ENCODE peak calls at places on chromosomes 7 and 10, in seven cellular contexts. C is gastrocnemius medialis, W is right lobe of liver, D is brain microvascular endothelial cell, X is left ventricle myocardium inferior, R is SK-N-SH, G is cardiac fibroblast. F is an unnamed sample.

GRCh38 chr7:19491821-19492452 is 216.9 kb downstream of the POLR1F start:
- DNase-seq in X (no peak), D (peak), W (no peak), R (peak), C (no peak), G (peak), F (no peak)

GRCh38 chr7:105149827-105150226 is 135.8 kb downstream of the KMT2E start:
- DNase-seq in D (no peak), X (no peak), G (peak), C (no peak), R (no peak), W (no peak), F (no peak)

GRCh38 chr7:22187691-22188348 is 169.1 kb downstream of the RAPGEF5 start:
- DNase-seq in R (no peak), C (no peak), G (no peak), D (no peak), X (no peak), W (no peak), F (no peak)

GRCh38 chr7:130365511-130366441 is 14.5 kb upstream of the CPA1 start:
- DNase-seq in R (peak), X (no peak), C (peak), W (peak), D (no peak), G (peak), F (peak)

GRCh38 chr7:73774923-73775322 is 4.9 kb upstream of the CLDN3 start:
- DNase-seq in G (peak), R (no peak), C (no peak), X (no peak), W (no peak), D (no peak), F (no peak)

GRCh38 chr7:82050134-82050533 is 280.3 kb upstream of the HGF start:
- DNase-seq in C (no peak), R (no peak), D (peak), W (no peak), G (peak), X (no peak), F (no peak)

GRCh38 chr7:124074007-124074406 is 41.1 kb upstream of the TMEM229A start:
- DNase-seq in X (no peak), W (no peak), G (peak), C (no peak), D (no peak), R (peak), F (no peak)

GRCh38 chr7:24979863-24980694 is at the start of gene OSBPL3:
- DNase-seq in G (peak), W (peak), D (peak), C (peak), X (peak), R (peak), F (peak)

GRCh38 chr7:40827217-40828085 is 692.6 kb downstream of the SUGCT start:
- DNase-seq in D (peak), R (no peak), C (no peak), G (peak), X (no peak), W (no peak), F (no peak)

GRCh38 chr10:133009218-133009954 is 67.0 kb upstream of the CFAP46 start:
- DNase-seq in G (peak), R (no peak), D (no peak), X (peak), C (peak), W (peak), F (no peak)

GRCh38 chr10:89032141-89032814 is 41.7 kb downstream of the FAS start:
- DNase-seq in D (peak), G (peak), X (peak), C (no peak), W (no peak), R (no peak), F (peak)

GRCh38 chr10:70576803-70577517 is 25.6 kb downstream of the PRF1 start:
- DNase-seq in W (no peak), G (peak), R (no peak), C (no peak), D (no peak), X (no peak), F (no peak)

GRCh38 chr7:131688738-131689661 is 132.6 kb upstream of the PODXL start:
- DNase-seq in D (peak), R (peak), C (peak), W (no peak), G (peak), X (peak), F (no peak)

GRCh38 chr10:7608001-7608400 is 58.8 kb downstream of the ITIH5 start:
- DNase-seq in X (no peak), W (no peak), R (no peak), D (no peak), G (no peak), C (no peak), F (no peak)

GRCh38 chr10:94878649-94879048 is 59.8 kb upstream of the CYP2C9 start:
- DNase-seq in W (no peak), G (no peak), R (no peak), D (no peak), X (no peak), C (no peak), F (no peak)

GRCh38 chr10:132309879-132310591 is 2.3 kb upstream of the STK32C start:
- DNase-seq in R (no peak), G (no peak), W (no peak), C (no peak), D (no peak), X (no peak), F (no peak)

GRCh38 chr7:28433604-28434254 is 21.4 kb downstream of the CREB5 start:
- DNase-seq in D (peak), G (peak), X (no peak), C (no peak), R (peak), W (no peak), F (no peak)

GRCh38 chr7:15555385-15555859 is 6.4 kb downstream of the AGMO start:
- DNase-seq in C (no peak), G (peak), R (peak), X (no peak), W (no peak), D (peak), F (no peak)

GRCh38 chr7:148587076-148587475 is 3.5 kb upstream of the C7orf33 start:
- DNase-seq in D (no peak), W (no peak), C (no peak), R (no peak), G (no peak), X (no peak), F (no peak)

GRCh38 chr10:10222288-10222945 is 795.3 kb upstream of the CELF2 start:
- DNase-seq in D (peak), C (no peak), G (peak), R (no peak), W (no peak), X (no peak), F (no peak)

GRCh38 chr7:98354511-98355249 is 46.2 kb downstream of the BAIAP2L1 start:
- DNase-seq in D (peak), C (no peak), G (peak), R (no peak), X (no peak), W (no peak), F (no peak)

GRCh38 chr10:127429601-127430312 is 119.4 kb upstream of the NPS start:
- DNase-seq in G (no peak), W (no peak), X (no peak), D (no peak), C (no peak), R (no peak), F (no peak)

GRCh38 chr7:158560386-158560785 is 27.2 kb downstream of the PTPRN2 start:
- DNase-seq in G (no peak), W (no peak), C (no peak), R (no peak), D (no peak), X (no peak), F (no peak)

GRCh38 chr7:90593205-90593604 is 2.9 kb upstream of the CDK14 start:
- DNase-seq in R (peak), X (no peak), D (peak), W (no peak), G (no peak), C (no peak), F (no peak)

GRCh38 chr10:132611026-132611910 is 73.7 kb downstream of the INPP5A start:
- DNase-seq in W (no peak), D (no peak), X (no peak), C (no peak), G (no peak), R (no peak), F (no peak)

GRCh38 chr7:98598846-98599615 is 18.1 kb upstream of the NPTX2 start:
- DNase-seq in X (no peak), W (no peak), C (no peak), R (no peak), G (no peak), D (no peak), F (no peak)

GRCh38 chr10:72729528-72729927 is 37.6 kb downstream of the MCU start:
- DNase-seq in C (no peak), D (no peak), R (no peak), W (no peak), G (no peak), X (no peak), F (peak)

GRCh38 chr7:159120540-159120919 is 24.1 kb downstream of the VIPR2 start:
- DNase-seq in X (no peak), G (no peak), W (no peak), C (no peak), D (no peak), R (no peak), F (no peak)

GRCh38 chr10:58414270-58415041 is 29.2 kb downstream of the TFAM start:
- DNase-seq in G (peak), R (peak), W (no peak), D (peak), C (no peak), X (no peak), F (no peak)

GRCh38 chr7:1536105-1536767 is 5.7 kb downstream of the MAFK start:
- DNase-seq in R (no peak), X (no peak), D (no peak), C (no peak), G (no peak), W (no peak), F (no peak)

GRCh38 chr7:106893591-106893990 is 28.5 kb downstream of the PIK3CG start:
- DNase-seq in R (no peak), G (no peak), D (no peak), C (no peak), X (no peak), W (no peak), F (no peak)

GRCh38 chr10:115355162-115355760 is 262.1 kb downstream of the ATRNL1 start:
- DNase-seq in W (no peak), G (peak), X (no peak), D (peak), R (peak), C (no peak), F (peak)

GRCh38 chr10:81026597-81026996 is 488.9 kb downstream of the SH2D4B start:
- DNase-seq in X (no peak), G (no peak), R (no peak), C (no peak), W (no peak), D (peak), F (no peak)

GRCh38 chr7:116148108-116148507 is 62.2 kb upstream of the TES start:
- DNase-seq in G (no peak), D (no peak), X (no peak), R (no peak), C (no peak), W (no peak), F (no peak)

GRCh38 chr7:377069-378040 is 87.4 kb downstream of the FOXL3 start:
- DNase-seq in X (peak), C (no peak), R (peak), W (peak), G (no peak), D (no peak), F (no peak)

GRCh38 chr7:378041-378420 is 88.1 kb downstream of the FOXL3 start:
- DNase-seq in W (peak), D (no peak), C (no peak), G (no peak), R (no peak), X (no peak), F (no peak)

GRCh38 chr7:379456-380225 is 89.7 kb downstream of the FOXL3 start:
- DNase-seq in C (no peak), G (no peak), W (peak), X (no peak), R (peak), D (no peak), F (no peak)

GRCh38 chr7:380226-380550 is 90.2 kb downstream of the FOXL3 start:
- DNase-seq in R (no peak), C (no peak), X (no peak), G (no peak), D (no peak), W (peak), F (no peak)

GRCh38 chr7:378551-379455 is 88.8 kb downstream of the FOXL3 start:
- DNase-seq in R (peak), C (no peak), D (no peak), X (no peak), G (no peak), W (peak), F (no peak)
- H3K4me3 ChIP-seq in R (no peak), C (peak), D (no peak), X (peak), G (no peak), W (no peak), F (no peak)

GRCh38 chr7:72286486-72286885 is 125.7 kb downstream of the CALN1 start:
- DNase-seq in G (no peak), R (no peak), C (no peak), W (no peak), D (no peak), X (no peak), F (no peak)

GRCh38 chr7:72292794-72293193 is 119.3 kb downstream of the CALN1 start:
- DNase-seq in C (no peak), W (no peak), X (no peak), R (no peak), G (no peak), D (no peak), F (no peak)

GRCh38 chr7:72292118-72292517 is 120.0 kb downstream of the CALN1 start:
- DNase-seq in C (no peak), X (no peak), W (no peak), D (no peak), R (no peak), G (no peak), F (no peak)
- TF ChIP-seq CTCF in C (no peak), X (no peak), W (no peak), D (no peak), R (no peak), G (no peak), F (no peak)

GRCh38 chr10:32446701-32447406 is 914 bp downstream of the CCDC7 start:
- DNase-seq in W (no peak), R (peak), C (no peak), G (peak), X (no peak), D (no peak), F (no peak)

GRCh38 chr10:32445740-32446615 is at the start of gene CCDC7:
- DNase-seq in X (peak), R (peak), D (peak), G (peak), W (peak), C (peak), F (peak)

GRCh38 chr10:32445036-32445435 is 904 bp upstream of the CCDC7 start:
- DNase-seq in D (no peak), X (no peak), C (no peak), G (no peak), R (peak), W (no peak), F (no peak)
- H3K4me3 ChIP-seq in D (no peak), X (peak), C (peak), G (peak), R (peak), W (peak), F (peak)

GRCh38 chr7:2661096-2661449 is 26.9 kb upstream of the AMZ1 start:
- DNase-seq in X (no peak), R (no peak), G (no peak), C (no peak), W (peak), D (no peak), F (no peak)
- TF ChIP-seq CTCF in X (no peak), R (no peak), G (no peak), C (no peak), W (no peak), D (no peak), F (no peak)

DNA sequence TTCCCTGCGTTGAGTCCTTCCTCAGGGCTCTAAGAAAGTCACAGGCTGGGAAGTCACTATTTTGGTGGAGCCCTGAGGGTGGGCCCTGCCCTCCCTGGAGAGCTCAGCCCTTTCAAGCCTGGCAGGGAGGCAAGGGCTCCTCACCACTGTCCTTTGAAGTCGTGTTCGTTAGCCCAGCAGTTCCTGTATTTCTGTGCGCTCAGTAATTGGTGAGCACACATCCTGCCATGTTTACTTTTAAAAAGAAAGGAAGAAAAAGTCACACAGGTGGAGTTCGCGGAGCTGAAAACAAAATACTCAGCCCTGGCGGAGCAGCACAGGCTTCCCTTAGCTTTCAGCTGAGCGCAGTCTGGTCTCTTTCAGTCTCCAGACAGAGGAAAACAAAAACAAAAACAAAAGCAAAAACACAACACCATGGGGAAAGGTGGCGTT is 37.1 kb downstream of the PRKCQ start:
- DNase-seq in G (no peak), X (no peak), C (no peak), W (no peak), D (no peak), R (no peak), F (no peak)
- H3K4me3 ChIP-seq in G (no peak), X (no peak), C (no peak), W (no peak), D (no peak), R (no peak), F (peak)

GRCh38 chr7:142654398-142654797 is 94.9 kb upstream of the PRSS1 start:
- DNase-seq in R (no peak), W (no peak), D (no peak), C (no peak), X (no peak), G (no peak), F (no peak)
- TF ChIP-seq CTCF in R (no peak), W (no peak), D (no peak), C (no peak), X (no peak), G (peak), F (no peak)

DNA sequence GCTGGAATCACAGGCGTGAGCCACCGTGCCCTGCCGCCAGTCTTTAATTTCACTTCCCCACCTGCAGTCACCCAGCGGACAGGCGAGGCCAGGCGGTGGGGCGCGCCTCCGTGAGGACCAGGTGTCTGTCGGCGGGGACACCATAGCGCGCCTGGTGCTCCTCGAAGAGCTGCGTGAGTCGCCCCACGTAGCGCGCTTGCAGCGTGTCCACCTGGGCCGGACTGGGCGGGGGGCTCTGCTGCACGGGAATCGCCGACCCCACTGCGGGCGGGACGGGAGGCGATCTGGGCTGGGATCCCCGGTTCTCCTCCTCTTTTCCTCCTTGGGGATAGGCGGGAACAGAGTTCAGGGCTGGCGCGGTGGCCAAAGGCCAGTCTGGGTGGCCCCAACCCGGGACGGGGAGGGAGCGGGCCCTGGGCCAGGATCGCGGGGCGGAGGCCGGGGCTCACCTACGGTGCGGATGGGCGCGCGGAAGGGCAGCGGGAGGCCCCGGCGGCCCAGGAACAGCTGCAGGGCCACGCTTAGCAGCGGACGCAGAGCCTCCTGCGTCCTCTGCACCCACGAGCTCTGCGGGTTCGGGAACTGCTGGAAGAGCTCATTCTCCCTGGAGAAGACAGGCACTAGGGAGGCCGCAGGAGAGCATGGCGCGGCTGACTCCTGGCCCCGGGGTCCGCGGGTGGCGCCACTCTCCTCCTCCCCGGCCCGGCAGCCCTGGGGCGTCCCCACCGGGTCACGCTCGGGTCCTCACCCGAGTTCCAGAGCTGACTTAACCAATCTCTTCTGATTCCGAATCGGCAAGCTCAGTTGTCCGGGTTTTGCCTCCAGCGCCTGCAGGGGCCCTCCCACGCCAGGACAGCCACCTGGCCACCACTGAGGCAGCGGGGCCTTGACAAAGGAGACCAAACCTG is 1.1 kb upstream of the MOGAT3 start:
- DNase-seq in G (no peak), R (peak), C (no peak), W (peak), D (no peak), X (no peak), F (no peak)
- H3K4me3 ChIP-seq in G (no peak), R (no peak), C (peak), W (peak), D (no peak), X (peak), F (no peak)